ENCODE peak calls at places on chromosomes 16 and 17, in eight cellular contexts. T, J, O, U, W, D, H and E are unnamed samples.

GRCh38 chr16:66735891-66736290 is 15.5 kb downstream of the DYNC1LI2 start:
- DNase-seq in O (no peak), T (no peak), U (no peak), W (no peak), D (no peak), H (no peak), J (no peak), E (no peak)

GRCh38 chr16:87881327-87882200 is 12.3 kb upstream of the SLC7A5 start:
- DNase-seq in T (no peak), J (no peak), U (no peak), O (no peak), H (no peak), W (no peak), D (no peak), E (no peak)

GRCh38 chr16:28543072-28543471 is 4.3 kb upstream of the NUPR1 start:
- DNase-seq in H (no peak), W (peak; percentile 78), T (no peak), O (no peak), D (peak; percentile 77), J (no peak), U (peak; percentile 44), E (no peak)

GRCh38 chr17:7019839-7020519 is 2.9 kb upstream of the BCL6B start:
- DNase-seq in H (no peak), W (peak; percentile 77), U (no peak), J (no peak), T (peak; percentile 72), D (peak; percentile 73), O (peak; percentile 69), E (peak; percentile 76)

GRCh38 chr17:36705651-36706436 is 104.5 kb downstream of the MRM1 start:
- DNase-seq in W (peak; percentile 80), U (no peak), O (peak; percentile 74), H (no peak), T (peak; percentile 36), J (no peak), D (no peak), E (no peak)

GRCh38 chr17:1060991-1061390 is 64.1 kb downstream of the TIMM22 start:
- DNase-seq in O (no peak), U (no peak), D (peak; percentile 81), W (no peak), H (no peak), J (peak; percentile 53), T (no peak), E (peak; percentile 50)

GRCh38 chr16:1989826-1990335 is at the start of gene SYNGR3:
- DNase-seq in D (no peak), T (no peak), J (no peak), U (no peak), W (no peak), O (peak; percentile 71), H (no peak), E (no peak)

GRCh38 chr16:48075398-48075797 is 80.4 kb downstream of the ABCC12 start:
- DNase-seq in W (no peak), D (no peak), J (no peak), T (no peak), O (no peak), H (no peak), U (no peak), E (no peak)

GRCh38 chr17:58336456-58337094 is 8.0 kb upstream of the TSPOAP1 start:
- DNase-seq in J (no peak), H (no peak), U (no peak), T (no peak), W (peak; percentile 77), D (peak; percentile 57), O (no peak), E (no peak)

GRCh38 chr16:28146536-28146935 is 65.2 kb downstream of the XPO6 start:
- DNase-seq in J (no peak), O (no peak), H (no peak), U (no peak), T (no peak), W (no peak), D (no peak), E (no peak)

GRCh38 chr16:68490829-68491575 is 42.7 kb upstream of the SMPD3 start:
- DNase-seq in T (peak; percentile 82), H (no peak), D (peak; percentile 70), U (no peak), O (no peak), W (no peak), J (no peak), E (no peak)
- H3K4me3 ChIP-seq in T (no peak overlapping the region), H (no peak overlapping the region), D (no peak overlapping the region), U (no peak overlapping the region), O (no peak overlapping the region), W (no peak overlapping the region), J (no peak overlapping the region), E (no peak overlapping the region)

GRCh38 chr16:5412721-5413120 is 315.1 kb upstream of the EEF2KMT start:
- DNase-seq in D (no peak), O (peak; percentile 72), J (no peak), T (no peak), U (no peak), H (no peak), W (no peak), E (no peak)
- TF ChIP-seq CTCF in D (no peak), O (peak; percentile 62), J (no peak), T (no peak), U (no peak), H (no peak), W (no peak), E (no peak)

GRCh38 chr17:75771334-75772281 is 6.6 kb upstream of the GALK1 start:
- DNase-seq in T (no peak), U (no peak), O (no peak), W (peak; percentile 27), D (peak; percentile 32), J (no peak), H (no peak), E (no peak)
- H3K4me1 ChIP-seq in T (peaks cover 39% of the 10 kb centered on the region), U (peaks cover 18% of the 10 kb centered on the region), O (no peaks in the 10 kb centered on the region), W (peaks cover 11% of the 10 kb centered on the region), D (peaks cover 11% of the 10 kb centered on the region), J (peaks cover 7% of the 10 kb centered on the region), H (peaks cover 10% of the 10 kb centered on the region), E (no peaks in the 10 kb centered on the region)

GRCh38 chr17:13351046-13351445 is 250.7 kb downstream of the HS3ST3A1 start:
- DNase-seq in D (no peak), U (no peak), T (no peak), H (no peak), J (no peak), O (no peak), W (no peak), E (no peak)

GRCh38 chr17:13350466-13350865 is 251.3 kb downstream of the HS3ST3A1 start:
- DNase-seq in T (no peak), D (no peak), H (no peak), W (no peak), U (no peak), J (no peak), O (no peak), E (no peak)

GRCh38 chr17:13346996-13347762 is 254.6 kb downstream of the HS3ST3A1 start:
- DNase-seq in O (no peak), T (no peak), J (no peak), D (no peak), U (no peak), H (no peak), W (no peak), E (no peak)

GRCh38 chr17:13346081-13346533 is 255.6 kb downstream of the HS3ST3A1 start:
- DNase-seq in T (no peak), U (no peak), J (no peak), W (no peak), D (no peak), H (no peak), O (no peak), E (no peak)

GRCh38 chr17:13346592-13346991 is 255.1 kb downstream of the HS3ST3A1 start:
- DNase-seq in J (no peak), U (no peak), W (no peak), O (no peak), D (no peak), H (no peak), T (no peak), E (no peak)
- H3K4me3 ChIP-seq in J (no peak overlapping the region), U (no peak overlapping the region), W (no peak overlapping the region), O (no peak overlapping the region), D (no peak overlapping the region), H (no peak overlapping the region), T (no peak overlapping the region), E (no peak overlapping the region)

GRCh38 chr16:83793179-83793578 is 14.6 kb upstream of the HSBP1 start:
- DNase-seq in J (no peak), D (no peak), H (no peak), T (no peak), O (peak; percentile 21), U (no peak), W (no peak), E (no peak)
- TF ChIP-seq CTCF in J (no peak), D (no peak), H (no peak), T (no peak), O (no peak), U (no peak), W (no peak), E (no peak)

DNA sequence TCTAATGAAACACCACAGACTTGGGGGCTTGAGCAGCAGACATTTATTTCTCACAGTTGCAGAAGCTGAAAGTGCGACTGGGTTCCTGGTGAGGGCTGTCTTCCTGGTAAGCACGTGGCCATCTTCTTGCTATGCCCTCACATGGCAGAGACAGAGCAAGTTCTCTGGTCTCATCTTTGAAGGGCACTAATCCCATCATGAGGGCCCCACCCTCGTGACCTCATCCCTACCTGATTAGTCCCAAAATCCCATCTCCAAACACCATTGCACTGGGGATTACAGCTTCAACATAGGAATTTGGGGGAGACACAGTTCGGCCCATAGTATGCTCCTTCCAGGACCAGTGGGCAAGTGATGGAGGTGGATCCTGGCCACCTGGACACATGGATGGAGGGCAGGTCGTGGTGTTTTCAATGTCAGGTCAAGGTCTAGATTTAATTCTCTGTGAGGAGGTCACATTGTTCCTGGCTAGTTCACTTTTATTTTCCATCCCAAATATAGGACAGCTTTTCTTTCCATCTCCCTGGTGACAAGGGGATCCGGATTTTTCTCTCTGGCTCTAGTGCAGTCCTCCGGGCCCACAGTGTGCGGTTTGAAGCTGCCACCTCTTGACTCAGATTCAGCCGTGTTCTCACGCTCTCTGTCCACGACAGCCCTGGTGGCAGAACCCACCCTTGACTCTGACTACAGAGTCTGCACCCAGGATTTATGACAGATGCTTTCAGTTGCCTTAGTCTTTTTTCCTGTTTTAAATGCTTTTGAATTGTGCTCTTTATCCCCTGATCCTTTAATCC is 160.5 kb upstream of the NOL11 start:
- DNase-seq in J (no peak), W (no peak), H (no peak), T (no peak), U (no peak), O (no peak), D (no peak), E (no peak)
- H3K4me1 ChIP-seq in J (no peaks in the 10 kb centered on the region), W (no peaks in the 10 kb centered on the region), H (no peaks in the 10 kb centered on the region), T (peaks cover 12% of the 10 kb centered on the region), U (no peaks in the 10 kb centered on the region), O (no peaks in the 10 kb centered on the region), D (no peaks in the 10 kb centered on the region), E (no peaks in the 10 kb centered on the region)

GRCh38 chr16:85615852-85616607 is 2.9 kb downstream of the GSE1 start:
- DNase-seq in D (peak; percentile 90), O (peak; percentile 94), T (peak; percentile 76), H (peak; percentile 39), U (peak; percentile 81), W (peak; percentile 95), J (no peak), E (peak; percentile 68)
- H3K4me3 ChIP-seq in D (peak overlapping the region; percentile 73), O (peak overlapping the region; percentile 73), T (no peak overlapping the region), H (no peak overlapping the region), U (no peak overlapping the region), W (peak overlapping the region; percentile 60), J (peak overlapping the region; percentile 35), E (no peak overlapping the region)

GRCh38 chr17:81667754-81668153 is 1.2 kb downstream of the CCDC137 start:
- DNase-seq in O (peak; percentile 48), H (no peak), U (no peak), D (no peak), J (no peak), W (no peak), T (no peak), E (no peak)
- TF ChIP-seq CTCF in O (no peak), H (no peak), U (no peak), D (no peak), J (no peak), W (no peak), T (no peak), E (no peak)

GRCh38 chr16:68289202-68289601 is 21.5 kb downstream of the SLC7A6OS start:
- DNase-seq in J (no peak), D (no peak), U (no peak), W (no peak), O (no peak), T (no peak), H (no peak), E (no peak)
- H3K4me1 ChIP-seq in J (peaks cover 39% of the 10 kb centered on the region), D (peaks cover 59% of the 10 kb centered on the region), U (peaks cover 44% of the 10 kb centered on the region), W (peaks cover 62% of the 10 kb centered on the region), O (peaks cover 6% of the 10 kb centered on the region), T (no peaks in the 10 kb centered on the region), H (peaks cover 46% of the 10 kb centered on the region), E (no peaks in the 10 kb centered on the region)